ENCODE peak calls at places on chromosome 4, in seven cellular contexts. U is K562, W is H1, O is HepG2, S is HCT116, E is Panc1, Q is GM12878. J is an unnamed sample.

GRCh38 chr4:45554423-45554822 is 569.4 kb downstream of the GABRG1 start:
- DNase-seq in U (no peak), W (no peak), O (no peak), S (no peak), E (no peak), Q (no peak), J (no peak)

GRCh38 chr4:161132715-161133425 is 1030.9 kb downstream of the FSTL5 start:
- DNase-seq in U (no peak), W (no peak), O (no peak), S (no peak), E (no peak), Q (peak), J (no peak)

GRCh38 chr4:12409507-12410190 is 981.0 kb upstream of the HS3ST1 start:
- DNase-seq in U (no peak), W (no peak), O (no peak), S (peak), E (no peak), Q (no peak), J (no peak)

GRCh38 chr4:95415346-95415771 is 133.4 kb downstream of the UNC5C start:
- DNase-seq in U (no peak), W (no peak), O (no peak), S (no peak), E (no peak), Q (no peak), J (no peak)

GRCh38 chr4:145132521-145133098 is 34.5 kb downstream of the ABCE1 start:
- DNase-seq in U (no peak), W (no peak), O (no peak), S (no peak), E (no peak), Q (peak), J (no peak)

GRCh38 chr4:41369680-41370079 is 113.0 kb downstream of the UCHL1 start:
- DNase-seq in U (no peak), W (no peak), O (no peak), S (no peak), E (no peak), Q (no peak), J (no peak)

GRCh38 chr4:98484031-98484430 is 174.4 kb downstream of the TSPAN5 start:
- DNase-seq in U (no peak), W (no peak), O (no peak), S (no peak), E (no peak), Q (no peak), J (no peak)

GRCh38 chr4:110682311-110682710 is 59.4 kb upstream of the PITX2 start:
- DNase-seq in U (no peak), W (no peak), O (no peak), S (no peak), E (no peak), Q (no peak), J (no peak)

GRCh38 chr4:8609824-8610350 is 17.3 kb downstream of the CPZ start:
- DNase-seq in U (no peak), W (no peak), O (no peak), S (no peak), E (no peak), Q (no peak), J (no peak)

GRCh38 chr4:8910822-8911310 is 39.2 kb upstream of the HMX1 start:
- DNase-seq in U (no peak), W (peak), O (no peak), S (no peak), E (no peak), Q (no peak), J (no peak)

GRCh38 chr4:6701371-6701770 is 7.7 kb downstream of the S100P start:
- DNase-seq in U (peak), W (peak), O (peak), S (no peak), E (no peak), Q (no peak), J (no peak)

GRCh38 chr4:16809064-16809463 is 89.4 kb downstream of the LDB2 start:
- DNase-seq in U (no peak), W (no peak), O (no peak), S (no peak), E (no peak), Q (no peak), J (no peak)

GRCh38 chr4:111064342-111064993 is 441.6 kb upstream of the PITX2 start:
- DNase-seq in U (no peak), W (no peak), O (no peak), S (peak), E (no peak), Q (peak), J (no peak)

GRCh38 chr4:81369898-81370297 is 101.8 kb downstream of the RASGEF1B start:
- DNase-seq in U (no peak), W (no peak), O (no peak), S (no peak), E (no peak), Q (no peak), J (no peak)

GRCh38 chr4:151674804-151675290 is 86.0 kb downstream of the GATB start:
- DNase-seq in U (no peak), W (peak), O (no peak), S (no peak), E (no peak), Q (no peak), J (peak)

GRCh38 chr4:25503779-25504178 is 126.7 kb downstream of the ANAPC4 start:
- DNase-seq in U (no peak), W (no peak), O (no peak), S (no peak), E (no peak), Q (no peak), J (no peak)

GRCh38 chr4:156673483-156673882 is 298.1 kb downstream of the PDGFC start:
- DNase-seq in U (no peak), W (no peak), O (no peak), S (no peak), E (no peak), Q (no peak), J (no peak)

GRCh38 chr4:48350871-48351270 is 9.5 kb downstream of the SLAIN2 start:
- DNase-seq in U (no peak), W (no peak), O (no peak), S (no peak), E (no peak), Q (no peak), J (no peak)

GRCh38 chr4:39469429-39470077 is 10.7 kb downstream of the LIAS start:
- DNase-seq in U (peak), W (no peak), O (peak), S (peak), E (peak), Q (peak), J (peak)

GRCh38 chr4:94564252-94564651 is 112.5 kb downstream of the PDLIM5 start:
- DNase-seq in U (no peak), W (no peak), O (peak), S (no peak), E (no peak), Q (no peak), J (no peak)

GRCh38 chr4:986428-986948 is 356 bp upstream of the IDUA start:
- DNase-seq in U (no peak), W (no peak), O (no peak), S (no peak), E (no peak), Q (no peak), J (peak)

GRCh38 chr4:985123-985830 is 1.6 kb upstream of the IDUA start:
- DNase-seq in U (peak), W (peak), O (peak), S (no peak), E (no peak), Q (no peak), J (no peak)

GRCh38 chr4:987689-988513 is 1.1 kb downstream of the IDUA start:
- DNase-seq in U (no peak), W (no peak), O (no peak), S (no peak), E (no peak), Q (no peak), J (peak)

GRCh38 chr4:988726-989721 is 2.2 kb downstream of the IDUA start:
- DNase-seq in U (no peak), W (no peak), O (no peak), S (no peak), E (no peak), Q (no peak), J (no peak)

GRCh38 chr4:986949-987688 is at the start of gene IDUA:
- DNase-seq in U (peak), W (peak), O (peak), S (peak), E (no peak), Q (no peak), J (peak)
- TF ChIP-seq SIN3A in U (peak), W (no peak), O (no peak), S (no peak), E (no peak), Q (peak), J (no peak)

DNA sequence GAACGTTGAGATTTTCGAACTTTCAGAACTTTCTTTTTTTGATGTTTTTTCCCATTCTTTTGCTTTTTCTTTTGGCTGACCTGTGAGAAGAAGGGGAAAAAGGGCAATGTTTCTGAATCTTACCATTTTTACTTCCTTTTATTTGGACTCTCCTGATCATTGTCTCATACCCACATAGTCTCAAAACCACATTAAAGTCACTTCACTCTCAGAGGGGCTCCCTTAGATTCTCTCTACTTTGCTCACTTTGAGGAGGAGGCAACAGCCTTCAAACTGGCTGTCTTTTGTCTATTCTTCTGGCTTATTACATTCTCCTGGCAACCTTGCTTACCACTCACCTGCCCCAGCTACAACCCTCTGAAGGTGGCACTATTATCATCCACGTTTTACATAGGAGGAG is 3.7 kb downstream of the CXCL9 start:
- DNase-seq in U (no peak), W (no peak), O (no peak), S (no peak), E (no peak), Q (no peak), J (no peak)
- H3K27ac ChIP-seq in U (no peak), W (no peak), O (no peak), S (no peak), E (no peak), Q (no peak), J (no peak)

GRCh38 chr4:166324321-166324720 is 451.3 kb downstream of the TLL1 start:
- DNase-seq in U (no peak), W (peak), O (peak), S (peak), E (no peak), Q (no peak), J (peak)

GRCh38 chr4:166315721-166316467 is 442.9 kb downstream of the TLL1 start:
- DNase-seq in U (no peak), W (no peak), O (no peak), S (no peak), E (no peak), Q (no peak), J (no peak)

GRCh38 chr4:166323250-166323649 is 450.2 kb downstream of the TLL1 start:
- DNase-seq in U (no peak), W (no peak), O (no peak), S (no peak), E (no peak), Q (no peak), J (no peak)

DNA sequence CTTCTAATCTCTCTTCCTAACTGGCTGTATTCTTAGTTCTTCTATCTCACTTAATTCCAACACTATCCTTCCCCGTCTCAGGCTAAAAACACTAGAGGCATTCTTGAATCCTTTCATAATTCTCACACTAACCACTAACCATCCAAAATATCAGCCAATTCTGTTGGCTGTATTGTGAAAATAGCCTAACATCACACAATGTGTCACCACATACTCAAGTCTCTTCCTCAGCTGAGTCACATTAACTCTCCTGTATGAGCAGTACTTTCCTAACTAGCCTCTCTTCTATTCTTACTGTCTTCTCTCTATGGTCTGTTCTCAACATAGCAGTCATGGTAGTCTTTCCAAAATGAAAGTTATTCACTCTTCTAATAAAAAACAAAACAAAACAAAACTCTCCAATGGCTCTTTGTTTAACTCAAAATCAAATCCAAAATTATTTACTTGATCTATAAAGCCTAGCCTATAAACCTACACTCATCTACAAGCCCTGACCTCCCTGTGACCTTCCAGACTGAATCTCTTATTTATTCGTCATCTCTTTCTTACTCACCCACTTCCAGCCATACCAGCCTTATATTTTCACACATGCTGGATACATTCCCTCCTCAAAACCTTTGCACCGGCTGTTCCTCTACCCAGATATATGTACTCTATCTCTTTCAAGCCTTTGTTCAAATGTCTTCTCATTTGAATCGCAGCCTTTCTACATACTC is 445.9 kb downstream of the TLL1 start:
- DNase-seq in U (no peak), W (no peak), O (no peak), S (no peak), E (no peak), Q (no peak), J (no peak)
- TF ChIP-seq SIN3A in U (no peak), W (no peak), O (no peak), S (no peak), E (no peak), Q (no peak), J (no peak)

GRCh38 chr4:140020457-140021361 is 133.3 kb downstream of the MAML3 start:
- DNase-seq in U (no peak), W (no peak), O (no peak), S (no peak), E (no peak), Q (no peak), J (no peak)
- H3K27ac ChIP-seq in U (no peak), W (no peak), O (peak), S (no peak), E (peak), Q (no peak), J (peak)

DNA sequence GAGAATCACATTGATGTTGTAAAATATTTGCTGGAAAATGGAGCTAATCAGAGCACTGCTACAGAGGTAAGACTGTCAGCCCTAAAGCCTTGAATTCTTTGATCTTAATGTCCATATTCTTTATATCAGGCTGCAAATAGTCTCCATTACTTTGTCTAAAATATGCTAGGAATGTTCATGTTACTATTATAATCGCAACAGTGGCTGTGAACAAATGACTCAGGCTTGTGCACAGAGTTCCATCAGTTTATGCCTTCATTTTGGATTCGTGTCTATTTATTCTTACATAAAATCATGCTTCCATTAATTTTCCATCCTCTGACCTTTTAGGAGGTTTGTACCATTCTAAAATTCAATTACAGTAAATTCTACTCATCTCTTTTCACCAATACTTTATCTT is 182.7 kb downstream of the ANK2 start:
- DNase-seq in U (no peak), W (no peak), O (no peak), S (no peak), E (no peak), Q (no peak), J (no peak)
- TF ChIP-seq SIN3A in U (no peak), W (no peak), O (no peak), S (no peak), E (no peak), Q (no peak), J (no peak)

GRCh38 chr4:74037076-74037475 is 1.4 kb downstream of the CXCL3 start:
- DNase-seq in U (peak), W (no peak), O (no peak), S (no peak), E (no peak), Q (no peak), J (no peak)

GRCh38 chr4:74030285-74030684 is 8.2 kb downstream of the CXCL3 start:
- DNase-seq in U (no peak), W (no peak), O (no peak), S (no peak), E (no peak), Q (no peak), J (no peak)

GRCh38 chr4:74038161-74039064 is at the start of gene CXCL3:
- DNase-seq in U (peak), W (peak), O (no peak), S (no peak), E (no peak), Q (no peak), J (peak)

GRCh38 chr4:74032064-74032463 is 6.4 kb downstream of the CXCL3 start:
- DNase-seq in U (no peak), W (no peak), O (no peak), S (no peak), E (no peak), Q (no peak), J (no peak)

DNA sequence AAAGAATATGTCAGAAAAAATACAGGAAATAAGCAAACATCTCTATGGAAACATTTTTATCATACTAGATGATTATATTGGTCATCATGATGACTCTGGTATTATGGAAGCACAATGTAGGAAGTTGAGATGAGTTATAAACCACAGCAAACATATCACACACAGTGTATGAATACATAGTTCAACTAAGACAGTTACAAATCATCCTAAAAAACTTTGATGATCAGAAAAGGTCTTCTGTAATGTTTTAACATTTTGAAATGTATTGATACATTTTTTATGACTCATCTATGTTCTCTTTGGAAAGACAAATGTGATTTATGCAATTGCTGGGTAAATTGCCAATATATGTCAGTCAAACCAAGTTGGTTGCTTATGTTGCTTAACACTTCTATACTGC is 4.8 kb downstream of the CXCL3 start:
- DNase-seq in U (no peak), W (no peak), O (no peak), S (no peak), E (no peak), Q (no peak), J (no peak)
- H3K27ac ChIP-seq in U (no peak), W (no peak), O (no peak), S (no peak), E (no peak), Q (no peak), J (no peak)

GRCh38 chr4:38003102-38003501 is 42.9 kb downstream of the PTTG2 start:
- DNase-seq in U (no peak), W (no peak), O (no peak), S (no peak), E (no peak), Q (no peak), J (no peak)
- TF ChIP-seq SIN3A in U (no peak), W (no peak), O (no peak), S (no peak), E (no peak), Q (no peak), J (no peak)

DNA sequence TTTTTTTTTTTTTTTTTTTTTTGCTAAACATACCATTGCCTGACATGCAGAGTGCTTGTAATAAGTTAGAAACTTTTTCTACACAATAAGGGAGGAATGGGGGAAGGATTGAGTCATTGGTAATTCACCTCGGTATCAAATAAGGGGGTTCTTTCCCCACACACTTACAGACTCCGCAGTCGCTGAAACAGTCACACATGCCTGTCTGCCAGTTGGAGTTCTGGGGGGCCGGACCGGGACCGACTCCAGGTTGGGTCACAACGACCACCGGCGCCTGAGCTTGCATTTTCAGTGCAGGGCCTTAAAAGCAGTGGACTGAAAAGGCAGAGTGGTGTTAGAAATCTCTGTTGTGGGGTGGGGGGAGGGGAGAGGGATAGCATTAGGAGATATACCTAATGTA is 6.9 kb downstream of the PLAC8 start:
- DNase-seq in U (no peak), W (no peak), O (no peak), S (no peak), E (no peak), Q (no peak), J (no peak)
- H3K27ac ChIP-seq in U (no peak), W (no peak), O (no peak), S (no peak), E (peak), Q (no peak), J (no peak)

J was measured in SK-N-SH.